ENCODE peak calls at places on chromosomes 11 and 22, in nine cellular contexts. A is heart left ventricle, Q is Peyer's patch, O is suprapubic skin, B is testis, N is body of pancreas, V is thyroid gland, G is A549, F is stomach. Z is an unnamed sample.

GRCh38 chr11:112806256-112806655 is 155.0 kb upstream of the NCAM1 start:
- DNase-seq in A (no peak), G (no peak), B (no peak), V (no peak), N (no peak), Q (no peak), O (no peak), F (no peak), Z (no peak)

GRCh38 chr11:78855146-78855545 is 280.5 kb upstream of the NARS2 start:
- DNase-seq in V (no peak), A (no peak), G (no peak), B (no peak), Q (no peak), N (no peak), F (no peak), O (no peak), Z (no peak)

GRCh38 chr22:37012956-37013355 is 6.3 kb downstream of the TST start:
- DNase-seq in G (no peak), V (no peak), O (no peak), A (no peak), F (no peak), B (no peak), Q (no peak), N (no peak), Z (no peak)

GRCh38 chr11:134246100-134246499 is 7.1 kb downstream of the THYN1 start:
- DNase-seq in O (no peak), A (no peak), B (no peak), G (no peak), V (no peak), F (no peak), Q (no peak), N (no peak), Z (no peak)

GRCh38 chr11:117316197-117316961 is at the start of gene BACE1:
- DNase-seq in O (peak), A (peak), Q (peak), F (peak), G (peak), B (peak), V (peak), N (peak), Z (peak)

GRCh38 chr11:12432507-12432906 is 55.1 kb downstream of the PARVA start:
- DNase-seq in Q (no peak), G (no peak), V (no peak), O (no peak), B (no peak), N (no peak), F (no peak), A (no peak), Z (no peak)

GRCh38 chr11:79864882-79865281 is 424.1 kb upstream of the TENM4 start:
- DNase-seq in N (no peak), O (no peak), A (no peak), V (no peak), Q (no peak), B (no peak), G (no peak), F (peak), Z (no peak)

GRCh38 chr22:39996732-39997131 is 2.0 kb downstream of the FAM83F start:
- DNase-seq in B (no peak), F (no peak), N (no peak), V (no peak), G (no peak), Q (no peak), O (no peak), A (no peak), Z (no peak)

GRCh38 chr11:44865866-44866272 is 84.8 kb downstream of the TP53I11 start:
- DNase-seq in O (no peak), N (peak), V (peak), A (peak), F (peak), B (no peak), Q (peak), G (no peak), Z (peak)

GRCh38 chr11:1292018-1292643 is 17.3 kb downstream of the TOLLIP start:
- DNase-seq in G (no peak), V (no peak), B (no peak), A (no peak), F (no peak), N (no peak), Q (no peak), O (peak), Z (no peak)

GRCh38 chr11:105673089-105673488 is 63.2 kb downstream of the GRIA4 start:
- DNase-seq in G (no peak), F (no peak), A (no peak), N (peak), B (peak), O (no peak), Q (peak), V (peak), Z (no peak)

GRCh38 chr11:2931416-2931746 is 2.2 kb upstream of the PHLDA2 start:
- DNase-seq in N (no peak), G (no peak), B (no peak), O (no peak), Q (no peak), A (no peak), V (no peak), F (no peak), Z (no peak)

GRCh38 chr11:70662691-70663098 is 264.4 kb downstream of the CTTN start:
- DNase-seq in F (no peak), A (no peak), G (no peak), O (no peak), N (no peak), B (peak), Q (no peak), V (no peak), Z (no peak)

GRCh38 chr11:67301951-67302516 is 1.3 kb upstream of the SSH3 start:
- DNase-seq in B (no peak), V (peak), G (no peak), Q (peak), O (peak), F (peak), A (peak), N (peak), Z (peak)

GRCh38 chr11:61111786-61112517 is 9.7 kb downstream of the CD5 start:
- DNase-seq in Q (no peak), A (no peak), O (no peak), F (no peak), G (no peak), N (no peak), V (no peak), B (no peak), Z (peak)

GRCh38 chr11:1051356-1052132 is 15.0 kb upstream of the MUC6 start:
- DNase-seq in N (no peak), V (no peak), F (no peak), B (no peak), G (no peak), A (no peak), Q (no peak), O (peak), Z (peak)

GRCh38 chr22:22422629-22423112 is 85.9 kb downstream of the ZNF280B start:
- DNase-seq in A (peak), B (peak), V (peak), G (peak), N (peak), F (peak), Q (peak), O (no peak), Z (peak)

GRCh38 chr11:13944016-13944415 is 18.5 kb upstream of the SPON1 start:
- DNase-seq in F (no peak), V (no peak), O (no peak), Q (no peak), G (no peak), N (no peak), B (no peak), A (no peak), Z (no peak)

GRCh38 chr22:31344369-31345330 is 1.5 kb downstream of the PATZ1 start:
- DNase-seq in N (peak), F (peak), V (peak), B (peak), Q (peak), G (no peak), O (peak), A (peak), Z (peak)

GRCh38 chr11:47243454-47243853 is 5.2 kb downstream of the ACP2 start:
- DNase-seq in A (no peak), F (no peak), Q (no peak), B (no peak), G (no peak), O (no peak), N (no peak), V (no peak), Z (no peak)

GRCh38 chr11:17645190-17645970 is 74.0 kb upstream of the MYOD1 start:
- DNase-seq in B (no peak), G (no peak), A (no peak), V (no peak), O (no peak), F (no peak), Q (no peak), N (no peak), Z (no peak)

GRCh38 chr22:43796567-43796966 is 15.5 kb downstream of the EFCAB6 start:
- DNase-seq in Q (no peak), V (no peak), B (peak), F (no peak), G (no peak), O (no peak), N (no peak), A (no peak), Z (no peak)

GRCh38 chr11:115301029-115301428 is 203.2 kb downstream of the CADM1 start:
- DNase-seq in A (no peak), Q (no peak), G (no peak), F (no peak), O (no peak), N (no peak), V (no peak), B (no peak), Z (no peak)

GRCh38 chr11:2730323-2731284 is 30.8 kb upstream of the KCNQ1OT1 start:
- DNase-seq in O (no peak), G (no peak), Q (no peak), N (peak), F (no peak), B (no peak), V (no peak), A (no peak), Z (no peak)

GRCh38 chr11:71998649-71999310 is at the start of gene IL18BP:
- DNase-seq in V (no peak), N (no peak), B (no peak), G (no peak), F (no peak), A (peak), Q (peak), O (peak), Z (peak)
- TF ChIP-seq POLR2A in V (no peak), N (no peak), B (no peak), G (no peak), F (no peak), A (no peak), Q (no peak), O (no peak), Z (no peak)

GRCh38 chr22:42073568-42074152 is 388 bp upstream of the PHETA2 start:
- DNase-seq in B (no peak), G (no peak), A (no peak), O (no peak), F (no peak), Q (peak), N (no peak), V (no peak), Z (peak)
- H3K4me3 ChIP-seq in B (peak), G (no peak), A (peak), O (peak), F (peak), Q (peak), N (peak), V (peak), Z (peak)

GRCh38 chr11:64321026-64321425 is 3.1 kb downstream of the PRDX5 start:
- DNase-seq in V (no peak), Q (no peak), O (no peak), N (no peak), G (no peak), A (no peak), B (no peak), F (no peak), Z (no peak)
- H3K27ac ChIP-seq in V (peak), Q (peak), O (peak), N (peak), G (no peak), A (no peak), B (peak), F (peak), Z (no peak)

GRCh38 chr11:65558002-65558784 is at the start of gene LTBP3:
- DNase-seq in G (peak), B (peak), F (peak), O (peak), V (peak), A (peak), N (peak), Q (peak), Z (peak)
- TF ChIP-seq POLR2A in G (peak), B (no peak), F (no peak), O (no peak), V (peak), A (no peak), N (peak), Q (no peak), Z (no peak)